ENCODE peak calls at places on chromosome 2, in ten cellular contexts. O, B, E, K, A, P, N, S, C and I are unnamed samples.

GRCh38 chr2:100399714-100400113 is 17.8 kb downstream of the CHST10 start:
- DNase-seq in O (no peak), B (no peak), E (no peak), K (no peak), A (no peak), P (no peak), N (no peak), S (no peak), C (no peak), I (no peak)

GRCh38 chr2:120763516-120763915 is 27.8 kb downstream of the GLI2 start:
- DNase-seq in O (peak; percentile 68), B (no peak), E (peak; percentile 63), K (peak; percentile 51), A (no peak), P (no peak), N (no peak), S (peak; percentile 69), C (peak; percentile 61), I (peak; percentile 32)

GRCh38 chr2:42493885-42494433 is at the start of gene KCNG3:
- DNase-seq in O (peak; percentile 84), B (peak; percentile 67), E (peak; percentile 79), K (peak; percentile 41), A (peak; percentile 62), P (peak; percentile 68), N (peak; percentile 65), S (peak; percentile 44), C (peak; percentile 87), I (peak; percentile 68)

GRCh38 chr2:206616141-206616540 is 26.1 kb upstream of the FAM237A start:
- DNase-seq in O (no peak), B (no peak), E (no peak), K (no peak), A (no peak), P (no peak), N (peak; percentile 94), S (no peak), C (no peak), I (no peak)

GRCh38 chr2:240988571-240989271 is 9.7 kb upstream of the SNED1 start:
- DNase-seq in O (no peak), B (no peak), E (no peak), K (peak; percentile 17), A (no peak), P (no peak), N (no peak), S (peak; percentile 10), C (no peak), I (no peak)

GRCh38 chr2:20444993-20445910 is 1.6 kb upstream of the RHOB start:
- DNase-seq in O (peak; percentile 33), B (no peak), E (no peak), K (peak; percentile 24), A (no peak), P (no peak), N (no peak), S (no peak), C (peak; percentile 42), I (no peak)

GRCh38 chr2:1581965-1582625 is 162.2 kb downstream of the PXDN start:
- DNase-seq in O (no peak), B (peak; percentile 70), E (no peak), K (no peak), A (no peak), P (no peak), N (no peak), S (no peak), C (no peak), I (no peak)

GRCh38 chr2:886072-887022 is 64.3 kb upstream of the SNTG2 start:
- DNase-seq in O (no peak), B (no peak), E (peak; percentile 13), K (no peak), A (no peak), P (no peak), N (no peak), S (no peak), C (peak; percentile 38), I (no peak)

GRCh38 chr2:236568068-236568921 is 1.3 kb upstream of the ACKR3 start:
- DNase-seq in O (peak; percentile 52), B (peak; percentile 63), E (peak; percentile 38), K (peak; percentile 48), A (peak; percentile 30), P (peak; percentile 43), N (no peak), S (peak; percentile 69), C (peak; percentile 73), I (peak; percentile 52)

GRCh38 chr2:129015886-129016285 is 697.2 kb upstream of the HS6ST1 start:
- DNase-seq in O (no peak), B (no peak), E (no peak), K (no peak), A (no peak), P (no peak), N (no peak), S (no peak), C (no peak), I (no peak)

GRCh38 chr2:200311139-200311538 is 4.6 kb downstream of the SPATS2L start:
- DNase-seq in O (no peak), B (peak; percentile 20), E (no peak), K (no peak), A (no peak), P (no peak), N (peak; percentile 42), S (no peak), C (no peak), I (no peak)

GRCh38 chr2:219736196-219736595 is 108.8 kb downstream of the SLC4A3 start:
- DNase-seq in O (no peak), B (peak; percentile 86), E (peak; percentile 22), K (no peak), A (no peak), P (no peak), N (peak; percentile 86), S (no peak), C (no peak), I (peak; percentile 48)

GRCh38 chr2:48482774-48483173 is 47.2 kb upstream of the STON1 start:
- DNase-seq in O (no peak), B (no peak), E (no peak), K (no peak), A (no peak), P (no peak), N (no peak), S (no peak), C (no peak), I (no peak)

GRCh38 chr2:12055219-12055618 is 308.8 kb downstream of the LPIN1 start:
- DNase-seq in O (no peak), B (no peak), E (no peak), K (no peak), A (no peak), P (no peak), N (no peak), S (no peak), C (no peak), I (no peak)

GRCh38 chr2:134086594-134087219 is 167.2 kb upstream of the MGAT5 start:
- DNase-seq in O (no peak), B (no peak), E (no peak), K (no peak), A (no peak), P (no peak), N (no peak), S (no peak), C (no peak), I (peak; percentile 6)

GRCh38 chr2:30670453-30670852 is 136.8 kb downstream of the CAPN13 start:
- DNase-seq in O (no peak), B (no peak), E (peak; percentile 6), K (no peak), A (no peak), P (no peak), N (no peak), S (no peak), C (no peak), I (no peak)
- H3K9me3 ChIP-seq in O (no peaks in the 10 kb centered on the region), B (no peaks in the 10 kb centered on the region), E (no peaks in the 10 kb centered on the region), K (no peaks in the 10 kb centered on the region), A (peaks cover 6% of the 10 kb centered on the region), P (no peaks in the 10 kb centered on the region), N (no peaks in the 10 kb centered on the region), S (peaks cover 3% of the 10 kb centered on the region), C (no peaks in the 10 kb centered on the region), I (no peaks in the 10 kb centered on the region)

GRCh38 chr2:176554107-176555048 is 285.1 kb downstream of the MTX2 start:
- DNase-seq in O (peak; percentile 36), B (peak; percentile 79), E (peak; percentile 37), K (no peak), A (peak; percentile 63), P (peak; percentile 29), N (peak; percentile 85), S (no peak), C (no peak), I (peak; percentile 34)
- H3K4me3 ChIP-seq in O (peak overlapping the region; percentile 38), B (peak overlapping the region; percentile 66), E (peak overlapping the region; percentile 21), K (peak overlapping the region; percentile 43), A (peak overlapping the region; percentile 71), P (peak overlapping the region; percentile 36), N (peak overlapping the region; percentile 72), S (peak overlapping the region; percentile 38), C (peak overlapping the region; percentile 54), I (peak overlapping the region; percentile 3)

GRCh38 chr2:63053889-63054725 is 3.5 kb downstream of the OTX1 start:
- DNase-seq in O (no peak), B (peak; percentile 27), E (peak; percentile 42), K (no peak), A (no peak), P (no peak), N (no peak), S (no peak), C (no peak), I (peak; percentile 77)

GRCh38 chr2:63056309-63057065 is 5.9 kb downstream of the OTX1 start:
- DNase-seq in O (no peak), B (peak; percentile 51), E (peak; percentile 46), K (no peak), A (no peak), P (no peak), N (no peak), S (no peak), C (no peak), I (no peak)

GRCh38 chr2:63054812-63055509 is 4.3 kb downstream of the OTX1 start:
- DNase-seq in O (no peak), B (no peak), E (no peak), K (no peak), A (no peak), P (no peak), N (no peak), S (no peak), C (no peak), I (no peak)

GRCh38 chr2:63057249-63058148 is 6.9 kb downstream of the OTX1 start:
- DNase-seq in O (no peak), B (no peak), E (no peak), K (no peak), A (no peak), P (no peak), N (no peak), S (no peak), C (no peak), I (no peak)

GRCh38 chr2:63055510-63056308 is 5.1 kb downstream of the OTX1 start:
- DNase-seq in O (no peak), B (peak; percentile 58), E (no peak), K (no peak), A (no peak), P (no peak), N (no peak), S (no peak), C (no peak), I (no peak)
- H3K27me3 ChIP-seq in O (peaks cover 5% of the 10 kb centered on the region), B (peaks cover 75% of the 10 kb centered on the region), E (peaks cover 98% of the 10 kb centered on the region), K (peaks cover 12% of the 10 kb centered on the region), A (peaks cover 65% of the 10 kb centered on the region), P (peaks cover 25% of the 10 kb centered on the region), N (no peaks in the 10 kb centered on the region), S (no peaks in the 10 kb centered on the region), C (peaks cover 100% of the 10 kb centered on the region), I (peaks cover 74% of the 10 kb centered on the region)

DNA sequence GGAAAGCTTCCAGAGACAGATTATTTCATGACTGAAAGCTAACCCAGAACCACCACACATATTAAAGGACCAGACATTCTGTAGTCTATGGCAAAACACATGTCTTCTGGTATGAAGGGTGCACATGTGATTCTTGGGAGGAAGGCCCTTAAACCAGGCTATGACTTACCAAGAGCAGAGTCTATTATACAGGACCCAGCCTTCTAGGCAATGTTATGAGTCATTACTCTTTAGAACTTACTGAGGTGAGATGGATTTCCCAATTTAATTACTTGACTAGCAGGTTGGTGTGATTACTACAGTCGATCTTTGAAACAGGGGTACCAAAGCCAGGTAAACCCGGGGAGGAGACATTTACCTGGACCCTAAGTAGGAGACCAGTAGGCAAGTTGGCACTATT is 350.8 kb downstream of the TRIB2 start:
- DNase-seq in O (no peak), B (no peak), E (no peak), K (no peak), A (no peak), P (no peak), N (no peak), S (no peak), C (no peak), I (no peak)
- H3K9me3 ChIP-seq in O (no peaks in the 10 kb centered on the region), B (no peaks in the 10 kb centered on the region), E (no peaks in the 10 kb centered on the region), K (no peaks in the 10 kb centered on the region), A (no peaks in the 10 kb centered on the region), P (no peaks in the 10 kb centered on the region), N (no peaks in the 10 kb centered on the region), S (no peaks in the 10 kb centered on the region), C (no peaks in the 10 kb centered on the region), I (no peaks in the 10 kb centered on the region)